ENCODE peak calls at places on chromosomes 16 and 17, in six cellular contexts. H is tibial nerve, V is H1, X is GM12878, W is A549, R is K562. U is an unnamed sample.

GRCh38 chr17:63701477-63702222 is 1.7 kb upstream of the LIMD2 start:
- DNase-seq in X (no peak), R (peak; percentile 29), W (no peak), H (no peak), V (no peak), U (peak; percentile 49)

GRCh38 chr16:31221357-31222160 is 4.6 kb upstream of the PYDC1 start:
- DNase-seq in X (no peak), W (no peak), R (peak; percentile 11), V (no peak), H (no peak), U (no peak)

GRCh38 chr17:13437966-13438779 is 163.6 kb downstream of the HS3ST3A1 start:
- DNase-seq in R (no peak), X (no peak), V (no peak), W (no peak), H (no peak), U (peak; percentile 61)

GRCh38 chr16:66924527-66925321 is 611 bp downstream of the RRAD start:
- DNase-seq in R (peak; percentile 91), H (no peak), W (peak; percentile 81), X (no peak), V (no peak), U (peak; percentile 67)

GRCh38 chr17:69326302-69327059 is 452 bp downstream of the ABCA5 start:
- DNase-seq in R (no peak), V (no peak), X (no peak), H (no peak), W (no peak), U (no peak)

GRCh38 chr17:67165201-67165600 is 79.8 kb downstream of the HELZ start:
- DNase-seq in W (no peak), V (no peak), H (peak; percentile 18), X (no peak), R (no peak), U (no peak)

GRCh38 chr16:57699899-57700298 is 5.3 kb downstream of the DRC7 start:
- DNase-seq in X (no peak), V (no peak), W (no peak), R (no peak), H (no peak), U (no peak)

GRCh38 chr17:40447148-40447644 is 3.9 kb downstream of the IGFBP4 start:
- DNase-seq in W (no peak), V (no peak), X (no peak), H (no peak), R (no peak), U (no peak)

GRCh38 chr17:81195941-81196495 is 26.7 kb downstream of the CEP131 start:
- DNase-seq in H (no peak), R (no peak), X (no peak), V (no peak), W (no peak), U (no peak)

GRCh38 chr16:19886061-19886792 is 1.6 kb upstream of the GPRC5B start:
- DNase-seq in X (peak; percentile 37), V (peak; percentile 68), H (peak; percentile 75), R (peak; percentile 56), W (peak; percentile 43), U (peak; percentile 79)

GRCh38 chr17:27502526-27503324 is 46.5 kb downstream of the KSR1 start:
- DNase-seq in H (no peak), W (no peak), R (no peak), V (no peak), X (no peak), U (no peak)

GRCh38 chr17:43543300-43543699 is 2.8 kb downstream of the ETV4 start:
- DNase-seq in X (no peak), V (no peak), R (no peak), H (no peak), W (no peak), U (no peak)

GRCh38 chr16:48560692-48561091 is 49.3 kb downstream of the N4BP1 start:
- DNase-seq in V (no peak), R (no peak), H (no peak), W (no peak), X (no peak), U (no peak)

GRCh38 chr17:83053779-83054451 is 25.5 kb upstream of the METRNL start:
- DNase-seq in W (no peak), X (no peak), H (peak; percentile 25), R (no peak), V (no peak), U (no peak)

GRCh38 chr16:31265329-31266245 is 5.8 kb downstream of the ITGAM start:
- DNase-seq in V (peak; percentile 10), X (peak; percentile 79), R (no peak), W (peak; percentile 95), H (no peak), U (no peak)

GRCh38 chr16:49280022-49280741 is 1.5 kb downstream of the CBLN1 start:
- DNase-seq in W (no peak), X (no peak), H (no peak), R (no peak), V (no peak), U (no peak)

GRCh38 chr16:17921357-17921978 is 415.1 kb downstream of the NPIPA8 start:
- DNase-seq in R (peak; percentile 65), X (no peak), V (peak; percentile 34), H (no peak), W (no peak), U (peak; percentile 69)

GRCh38 chr17:2853111-2853721 is 57.0 kb downstream of the RAP1GAP2 start:
- DNase-seq in W (peak; percentile 73), V (no peak), X (no peak), H (no peak), R (no peak), U (peak; percentile 60)

GRCh38 chr17:61251939-61252865 is 147.4 kb upstream of the TBX2 start:
- DNase-seq in R (no peak), V (no peak), W (no peak), H (peak; percentile 95), X (no peak), U (peak; percentile 84)

GRCh38 chr16:17015702-17016101 is 455.1 kb downstream of the XYLT1 start:
- DNase-seq in W (no peak), X (no peak), V (no peak), R (no peak), H (no peak), U (no peak)

GRCh38 chr17:31158741-31159377 is 64.1 kb downstream of the NF1 start:
- DNase-seq in X (no peak), H (no peak), V (no peak), R (no peak), W (no peak), U (no peak)

GRCh38 chr17:79019631-79020584 is 4.1 kb upstream of the C1QTNF1 start:
- DNase-seq in W (peak; percentile 71), X (no peak), V (no peak), H (peak; percentile 66), R (peak; percentile 50), U (peak; percentile 69)

GRCh38 chr17:27578718-27579085 is 52.3 kb upstream of the LGALS9 start:
- DNase-seq in H (no peak), W (no peak), R (peak; percentile 51), V (no peak), X (peak; percentile 57), U (no peak)

GRCh38 chr17:46732754-46733398 is 85.6 kb downstream of the WNT3 start:
- DNase-seq in R (no peak), W (no peak), H (no peak), V (peak; percentile 10), X (no peak), U (no peak)

GRCh38 chr16:67128887-67129286 is 19.1 kb downstream of the PHAF1 start:
- DNase-seq in V (no peak), X (no peak), R (no peak), H (no peak), W (no peak), U (no peak)

GRCh38 chr16:19605701-19606100 is 50.2 kb downstream of the VPS35L start:
- DNase-seq in X (no peak), H (no peak), R (no peak), V (no peak), W (no peak), U (no peak)

GRCh38 chr17:61218438-61218837 is 181.2 kb upstream of the TBX2 start:
- DNase-seq in X (no peak), V (no peak), R (no peak), H (no peak), W (no peak), U (no peak)

GRCh38 chr16:83549836-83550569 is 257.8 kb upstream of the HSBP1 start:
- DNase-seq in X (no peak), H (no peak), V (no peak), R (no peak), W (no peak), U (no peak)
- TF ChIP-seq EP300 in X (no peak), H (no peak), V (no peak), R (no peak), W (no peak), U (no peak)

GRCh38 chr16:11212819-11213196 is 43.2 kb downstream of the SOCS1 start:
- DNase-seq in X (no peak), V (no peak), R (no peak), W (no peak), H (no peak), U (no peak)

GRCh38 chr16:11211977-11212818 is 43.8 kb downstream of the SOCS1 start:
- DNase-seq in X (no peak), R (peak; percentile 33), H (no peak), W (no peak), V (no peak), U (no peak)

GRCh38 chr16:11215935-11216556 is 40.0 kb downstream of the SOCS1 start:
- DNase-seq in H (no peak), X (no peak), V (no peak), R (no peak), W (no peak), U (no peak)

GRCh38 chr16:11213373-11213772 is 42.6 kb downstream of the SOCS1 start:
- DNase-seq in X (no peak), W (no peak), R (no peak), H (no peak), V (no peak), U (no peak)

DNA sequence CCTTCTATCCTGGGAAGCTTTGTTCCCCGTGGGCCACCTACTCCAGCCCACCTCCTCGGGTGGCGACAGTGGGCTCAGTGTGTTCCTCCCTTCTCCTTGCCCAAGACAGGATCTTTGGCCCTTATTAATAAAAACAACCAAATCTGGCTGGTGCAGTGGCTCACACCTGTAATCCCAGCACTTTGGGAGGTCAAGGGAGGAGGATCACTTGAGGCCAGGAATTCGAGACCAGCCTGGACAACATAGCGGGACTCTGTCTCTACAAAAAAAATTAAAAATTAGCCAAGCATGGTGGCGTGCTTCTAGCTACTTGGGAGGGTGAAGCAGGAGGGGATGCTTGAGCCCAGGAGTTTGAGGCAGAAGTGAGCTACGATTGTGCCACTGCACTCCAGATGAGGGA is 42.2 kb downstream of the SOCS1 start:
- DNase-seq in H (no peak), R (no peak), X (no peak), V (no peak), W (no peak), U (no peak)
- H3K4me1 ChIP-seq in H (no peaks in the 10 kb centered on the region), R (peaks cover 10% of the 10 kb centered on the region), X (peaks cover 22% of the 10 kb centered on the region), V (no peaks in the 10 kb centered on the region), W (no peaks in the 10 kb centered on the region), U (no peaks in the 10 kb centered on the region)

DNA sequence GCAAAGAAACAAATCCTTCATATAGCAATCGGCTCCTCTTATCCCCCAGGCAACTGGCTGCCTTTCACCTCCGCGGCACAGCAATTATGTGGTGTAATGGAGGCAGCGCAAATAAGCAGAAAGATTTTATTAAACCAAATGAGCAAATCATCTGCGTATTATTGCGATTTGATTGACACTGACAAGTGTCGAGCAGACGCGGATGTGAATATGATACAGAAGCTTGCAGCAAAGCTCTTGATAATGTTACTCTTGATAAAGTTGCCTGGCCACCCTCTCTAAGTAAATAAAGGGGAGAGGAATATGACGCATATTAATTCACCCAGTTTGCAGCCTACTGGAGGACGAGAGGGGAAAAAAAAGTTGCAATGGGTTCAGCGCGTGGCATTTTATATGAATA is 26.5 kb upstream of the AKTIP start:
- DNase-seq in W (no peak), V (no peak), H (no peak), R (no peak), X (no peak), U (no peak)
- TF ChIP-seq EP300 in W (no peak), V (no peak), H (no peak), R (no peak), X (no peak), U (no peak)

GRCh38 chr16:29663020-29663828 is at the start of gene SPN:
- DNase-seq in V (no peak), H (no peak), R (peak; percentile 90), W (no peak), X (no peak), U (peak; percentile 33)
- H3K4me1 ChIP-seq in V (peaks cover 13% of the 10 kb centered on the region), H (no peaks in the 10 kb centered on the region), R (peaks cover 39% of the 10 kb centered on the region), W (no peaks in the 10 kb centered on the region), X (peaks cover 12% of the 10 kb centered on the region), U (peaks cover 26% of the 10 kb centered on the region)